ENCODE peak calls at places on chromosomes 3 and 15, in eight cellular contexts. W is endodermal cell, V is HCT116, N is right lobe of liver, J is ovary, S is fibroblast of mammary gland, B is adipocyte, U is coronary artery. T is an unnamed sample.

GRCh38 chr3:47370887-47371697 is 9.7 kb upstream of the PTPN23 start:
- DNase-seq in W (peak), V (no peak), N (no peak), J (no peak), S (no peak), B (peak), U (no peak), T (peak)

GRCh38 chr3:40299721-40300335 is 9.7 kb upstream of the EIF1B start:
- DNase-seq in W (no peak), V (no peak), N (no peak), J (no peak), S (peak), B (peak), U (no peak), T (no peak)

GRCh38 chr15:60381148-60381788 is 16.5 kb downstream of the ANXA2 start:
- DNase-seq in W (peak), V (no peak), N (no peak), J (no peak), S (peak), B (no peak), U (no peak), T (no peak)

GRCh38 chr15:86159436-86159835 is 79.8 kb downstream of the AGBL1 start:
- DNase-seq in W (no peak), V (no peak), N (no peak), J (no peak), S (no peak), B (no peak), U (no peak), T (no peak)

GRCh38 chr15:41983221-41983620 is 10.9 kb upstream of the EHD4 start:
- DNase-seq in W (peak), V (no peak), N (peak), J (no peak), S (no peak), B (no peak), U (peak), T (no peak)

GRCh38 chr3:40267940-40268707 is 41.4 kb upstream of the EIF1B start:
- DNase-seq in W (peak), V (no peak), N (no peak), J (no peak), S (peak), B (peak), U (no peak), T (peak)

GRCh38 chr3:128011140-128011539 is 41.1 kb upstream of the SEC61A1 start:
- DNase-seq in W (peak), V (peak), N (no peak), J (no peak), S (peak), B (peak), U (no peak), T (no peak)

GRCh38 chr3:22893631-22894377 is 309.3 kb upstream of the UBE2E2 start:
- DNase-seq in W (no peak), V (no peak), N (no peak), J (peak), S (no peak), B (no peak), U (no peak), T (no peak)

GRCh38 chr3:81585057-81585456 is 176.4 kb downstream of the GBE1 start:
- DNase-seq in W (no peak), V (no peak), N (no peak), J (no peak), S (no peak), B (no peak), U (no peak), T (no peak)

GRCh38 chr3:187922704-187923393 is 177.6 kb upstream of the BCL6 start:
- DNase-seq in W (no peak), V (no peak), N (no peak), J (no peak), S (peak), B (peak), U (no peak), T (no peak)

GRCh38 chr3:53531749-53532148 is 37.3 kb downstream of the CACNA1D start:
- DNase-seq in W (peak), V (peak), N (no peak), J (no peak), S (no peak), B (no peak), U (no peak), T (peak)

GRCh38 chr3:172787746-172788145 is 37.2 kb downstream of the ECT2 start:
- DNase-seq in W (no peak), V (no peak), N (no peak), J (no peak), S (peak), B (peak), U (no peak), T (no peak)

GRCh38 chr3:51717947-51718346 is 11.1 kb downstream of the GRM2 start:
- DNase-seq in W (peak), V (no peak), N (peak), J (no peak), S (no peak), B (no peak), U (no peak), T (no peak)

GRCh38 chr3:159534496-159534895 is 454.1 kb upstream of the IL12A start:
- DNase-seq in W (no peak), V (no peak), N (no peak), J (no peak), S (no peak), B (no peak), U (no peak), T (no peak)

GRCh38 chr3:24490151-24490550 is 4.5 kb downstream of the THRB start:
- DNase-seq in W (no peak), V (no peak), N (no peak), J (no peak), S (peak), B (peak), U (no peak), T (no peak)

GRCh38 chr3:13565581-13566461 is 16.9 kb downstream of the FBLN2 start:
- DNase-seq in W (no peak), V (no peak), N (peak), J (no peak), S (no peak), B (no peak), U (no peak), T (no peak)

GRCh38 chr15:78100886-78101285 is 8.5 kb downstream of the SH2D7 start:
- DNase-seq in W (no peak), V (no peak), N (peak), J (no peak), S (no peak), B (no peak), U (no peak), T (no peak)

GRCh38 chr15:86247249-86247955 is 167.7 kb downstream of the AGBL1 start:
- DNase-seq in W (no peak), V (no peak), N (no peak), J (no peak), S (no peak), B (no peak), U (no peak), T (no peak)

GRCh38 chr3:49022751-49023171 is 840 bp downstream of the NDUFAF3 start:
- DNase-seq in W (peak), V (no peak), N (peak), J (peak), S (no peak), B (peak), U (no peak), T (peak)

GRCh38 chr3:44509985-44510360 is 32.5 kb upstream of the ZNF445 start:
- DNase-seq in W (no peak), V (no peak), N (no peak), J (no peak), S (peak), B (no peak), U (no peak), T (no peak)

GRCh38 chr3:146503459-146504202 is 34.3 kb upstream of the PLSCR2 start:
- DNase-seq in W (no peak), V (peak), N (no peak), J (no peak), S (peak), B (peak), U (no peak), T (peak)

GRCh38 chr3:164732166-164732565 is 346.1 kb downstream of the SI start:
- DNase-seq in W (no peak), V (no peak), N (no peak), J (no peak), S (no peak), B (no peak), U (no peak), T (no peak)

GRCh38 chr15:97140216-97140615 is 809.7 kb downstream of the NR2F2 start:
- DNase-seq in W (no peak), V (no peak), N (no peak), J (no peak), S (no peak), B (no peak), U (no peak), T (no peak)

GRCh38 chr3:197575362-197575761 is 19.6 kb upstream of the BDH1 start:
- DNase-seq in W (no peak), V (no peak), N (no peak), J (no peak), S (no peak), B (no peak), U (no peak), T (no peak)

DNA sequence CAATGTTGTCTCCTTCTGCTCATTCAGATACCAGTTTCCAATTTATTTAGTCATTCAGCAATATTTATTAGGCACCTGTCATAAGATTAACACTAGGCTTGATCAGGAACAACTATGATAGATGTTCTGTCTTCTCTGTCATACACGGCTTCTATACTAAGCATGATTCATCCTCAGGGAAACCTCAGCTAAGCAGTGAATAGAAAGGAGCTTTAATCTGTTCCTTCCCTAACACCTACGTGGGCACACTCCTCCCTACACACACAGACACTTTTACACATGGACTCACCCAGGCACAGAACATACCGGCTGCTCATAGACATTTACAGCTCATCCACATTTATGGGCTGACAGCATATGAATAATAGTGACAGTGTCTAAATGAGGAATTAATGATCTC is 136.9 kb downstream of the LEKR1 start:
- DNase-seq in W (no peak), V (no peak), N (no peak), J (no peak), S (no peak), B (no peak), U (no peak), T (no peak)
- H3K4me3 ChIP-seq in W (no peak), V (no peak), N (no peak), J (no peak), S (no peak), B (no peak), U (no peak), T (no peak)

GRCh38 chr3:63864008-63864871 is 573 bp downstream of the ATXN7 start:
- DNase-seq in W (peak), V (no peak), N (peak), J (peak), S (no peak), B (peak), U (no peak), T (peak)

GRCh38 chr3:63862804-63863149 is 828 bp downstream of the THOC7 start:
- DNase-seq in W (peak), V (no peak), N (no peak), J (no peak), S (no peak), B (no peak), U (no peak), T (no peak)

GRCh38 chr3:63857311-63857710 is 6.3 kb downstream of the THOC7 start:
- DNase-seq in W (no peak), V (no peak), N (no peak), J (no peak), S (peak), B (no peak), U (no peak), T (no peak)

GRCh38 chr3:63863150-63864007 is at the start of the genes ATXN7 and THOC7:
- DNase-seq in W (peak), V (no peak), N (peak), J (peak), S (peak), B (peak), U (peak), T (peak)

GRCh38 chr3:63861306-63861705 is 2.3 kb downstream of the THOC7 start:
- DNase-seq in W (peak), V (no peak), N (no peak), J (no peak), S (no peak), B (no peak), U (no peak), T (no peak)
- H3K4me3 ChIP-seq in W (peak), V (no peak), N (no peak), J (no peak), S (no peak), B (no peak), U (no peak), T (no peak)

DNA sequence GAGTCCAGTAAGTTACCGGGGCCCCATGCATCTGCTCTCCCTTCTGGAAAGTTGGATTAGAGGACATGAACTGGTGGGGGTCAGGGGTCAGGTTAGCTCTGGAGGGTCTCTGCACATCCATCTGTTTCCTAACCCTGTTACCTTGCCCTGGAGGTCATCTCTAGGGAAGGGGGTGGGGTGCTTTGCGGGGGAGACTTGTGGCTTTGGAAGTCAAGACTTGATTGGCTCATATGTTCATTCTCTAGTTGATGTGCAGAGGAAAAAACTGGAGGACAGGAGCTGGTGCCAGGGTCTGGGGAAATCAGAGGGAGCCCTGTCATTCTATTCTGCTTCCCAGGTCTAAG is 42.9 kb upstream of the ROPN1 start:
- DNase-seq in W (no peak), V (no peak), N (no peak), J (no peak), S (no peak), B (no peak), U (no peak), T (no peak)
- H3K4me3 ChIP-seq in W (peak), V (no peak), N (peak), J (peak), S (no peak), B (peak), U (peak), T (no peak)

GRCh38 chr15:80266745-80267144 is 14.7 kb upstream of the CTXND1 start:
- DNase-seq in W (no peak), V (no peak), N (no peak), J (no peak), S (no peak), B (no peak), U (no peak), T (no peak)
- H3K4me3 ChIP-seq in W (no peak), V (no peak), N (no peak), J (no peak), S (no peak), B (no peak), U (no peak), T (no peak)

GRCh38 chr3:195224156-195224979 is 46.6 kb downstream of the XXYLT1 start:
- DNase-seq in W (no peak), V (no peak), N (no peak), J (no peak), S (no peak), B (no peak), U (peak), T (no peak)
- H3K4me3 ChIP-seq in W (no peak), V (no peak), N (no peak), J (no peak), S (no peak), B (no peak), U (peak), T (no peak)

DNA sequence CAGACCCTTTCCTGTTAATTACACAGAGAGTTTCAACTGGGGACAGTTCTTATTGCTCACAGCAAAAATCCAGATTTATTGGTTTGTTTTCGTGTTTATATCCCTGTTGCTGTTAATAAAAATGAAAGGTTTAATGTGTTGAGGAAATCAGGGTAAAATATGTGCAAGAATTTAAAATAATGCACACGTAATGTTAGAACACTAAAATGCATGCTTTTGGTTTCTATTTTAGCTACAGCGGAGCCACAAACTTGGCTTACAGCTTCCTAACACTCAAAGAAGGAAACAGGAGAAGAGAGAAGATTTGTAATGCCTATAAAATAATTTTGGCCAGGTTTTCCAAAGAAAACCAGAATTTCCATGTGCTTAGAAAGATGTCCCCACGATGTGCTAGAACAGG is 62.7 kb downstream of the CASR start:
- DNase-seq in W (no peak), V (no peak), N (no peak), J (no peak), S (no peak), B (peak), U (no peak), T (no peak)
- H3K4me3 ChIP-seq in W (no peak), V (no peak), N (no peak), J (no peak), S (no peak), B (peak), U (peak), T (no peak)

DNA sequence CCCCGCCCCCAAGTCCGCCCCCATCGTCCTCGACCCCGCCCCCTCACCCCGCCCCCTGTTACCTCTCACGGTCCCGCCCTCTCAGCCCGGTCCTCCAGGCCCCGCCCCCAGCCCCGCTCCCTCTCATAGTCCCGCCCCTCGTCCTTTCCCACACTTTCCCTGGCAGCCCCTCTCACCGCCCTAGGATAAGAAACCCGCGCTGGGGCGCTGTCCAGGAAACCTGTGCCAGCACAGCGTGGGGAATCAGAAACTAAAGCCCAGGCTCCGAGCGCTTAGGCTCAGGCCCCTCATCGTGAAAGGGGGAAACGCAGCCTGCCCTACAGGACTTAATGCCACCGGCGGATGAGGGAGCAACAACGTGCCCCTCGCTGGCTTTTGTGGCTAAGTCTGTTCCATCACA is 20.9 kb downstream of the TRPM1 start:
- DNase-seq in W (peak), V (peak), N (peak), J (peak), S (no peak), B (no peak), U (no peak), T (peak)
- H3K4me3 ChIP-seq in W (no peak), V (no peak), N (peak), J (no peak), S (peak), B (peak), U (peak), T (no peak)

GRCh38 chr3:19822805-19823204 is 111.2 kb downstream of the EFHB start:
- DNase-seq in W (no peak), V (no peak), N (no peak), J (no peak), S (no peak), B (no peak), U (no peak), T (no peak)
- H3K4me3 ChIP-seq in W (no peak), V (no peak), N (no peak), J (no peak), S (no peak), B (no peak), U (no peak), T (no peak)

GRCh38 chr15:39172380-39173281 is 408.2 kb upstream of the THBS1 start:
- DNase-seq in W (no peak), V (no peak), N (no peak), J (peak), S (peak), B (no peak), U (no peak), T (no peak)

GRCh38 chr15:39177561-39177960 is 403.3 kb upstream of the THBS1 start:
- DNase-seq in W (no peak), V (no peak), N (no peak), J (no peak), S (peak), B (no peak), U (no peak), T (no peak)

GRCh38 chr15:39171944-39172368 is 408.9 kb upstream of the THBS1 start:
- DNase-seq in W (peak), V (peak), N (no peak), J (peak), S (peak), B (peak), U (peak), T (peak)

GRCh38 chr15:39174332-39174731 is 406.5 kb upstream of the THBS1 start:
- DNase-seq in W (no peak), V (no peak), N (no peak), J (no peak), S (no peak), B (no peak), U (no peak), T (no peak)

GRCh38 chr15:39173426-39173825 is 407.5 kb upstream of the THBS1 start:
- DNase-seq in W (no peak), V (no peak), N (no peak), J (no peak), S (no peak), B (no peak), U (no peak), T (no peak)
- H3K4me3 ChIP-seq in W (no peak), V (no peak), N (no peak), J (no peak), S (no peak), B (no peak), U (no peak), T (no peak)